ENCODE peak calls at places on chromosomes 13 and 19, in four cellular contexts. B is glutamatergic neuron, I is nephron progenitor cell, G is GM12878. S is an unnamed sample.
A peak's percentile ranks its signal among the peaks of the same experiment; 100 is the strongest.

GRCh38 chr13:110062077-110062776 is 244.7 kb downstream of the COL4A1 start:
- DNase-seq in B (no peak), I (no peak), G (no peak), S (no peak)

GRCh38 chr19:13610042-13610691 is 103.9 kb upstream of the CACNA1A start:
- DNase-seq in B (no peak), I (no peak), G (no peak), S (no peak)

GRCh38 chr19:30004403-30004802 is 62.4 kb downstream of the URI1 start:
- DNase-seq in B (no peak), I (no peak), G (no peak), S (no peak)

GRCh38 chr13:93963266-93964131 is 516.0 kb downstream of the DCT start:
- DNase-seq in B (no peak), I (no peak), G (no peak), S (no peak)

GRCh38 chr19:34474233-34474989 is 7.1 kb upstream of the WTIP start:
- DNase-seq in B (no peak), I (no peak), G (no peak), S (no peak)

GRCh38 chr19:36093687-36094086 is 17.3 kb upstream of the OVOL3 start:
- DNase-seq in B (no peak), I (no peak), G (no peak), S (no peak)

GRCh38 chr13:27281420-27281819 is 10.8 kb downstream of the RASL11A start:
- DNase-seq in B (no peak), I (no peak), G (no peak), S (no peak)

GRCh38 chr13:93777504-93777903 is 550.9 kb downstream of the GPC6 start:
- DNase-seq in B (no peak), I (no peak), G (no peak), S (no peak)

GRCh38 chr19:17671906-17672305 is 16.2 kb downstream of the UNC13A start:
- DNase-seq in B (no peak), I (no peak), G (no peak), S (no peak)

GRCh38 chr13:96650301-96650886 is 343.9 kb downstream of the OXGR1 start:
- DNase-seq in B (no peak), I (no peak), G (peak; percentile 12), S (no peak)

GRCh38 chr19:30887042-30887441 is 462.2 kb downstream of the TSHZ3 start:
- DNase-seq in B (no peak), I (no peak), G (no peak), S (no peak)

GRCh38 chr13:97224544-97225324 is 2.6 kb downstream of the MBNL2 start:
- DNase-seq in B (peak; percentile 36), I (no peak), G (no peak), S (no peak)

GRCh38 chr19:8512115-8512967 is 1.6 kb downstream of the ZNF414 start:
- DNase-seq in B (no peak), I (no peak), G (no peak), S (no peak)

GRCh38 chr19:3721131-3721899 is 13.1 kb downstream of the TJP3 start:
- DNase-seq in B (peak; percentile 97), I (peak; percentile 96), G (no peak), S (peak; percentile 90)

GRCh38 chr13:40694426-40694825 is 28.0 kb upstream of the FOXO1 start:
- DNase-seq in B (no peak), I (no peak), G (no peak), S (no peak)

GRCh38 chr13:31538067-31539042 is 201.0 kb upstream of the RXFP2 start:
- DNase-seq in B (no peak), I (no peak), G (no peak), S (no peak)

GRCh38 chr13:54366728-54367127 is 1338.1 kb downstream of the OLFM4 start:
- DNase-seq in B (no peak), I (no peak), G (no peak), S (no peak)

GRCh38 chr19:47225746-47226425 is 5.1 kb downstream of the BBC3 start:
- DNase-seq in B (peak; percentile 91), I (peak; percentile 90), G (no peak), S (peak; percentile 85)

GRCh38 chr19:15300533-15301194 is 31.7 kb downstream of the BRD4 start:
- DNase-seq in B (no peak), I (no peak), G (no peak), S (no peak)

GRCh38 chr19:3949997-3950859 is 17.4 kb downstream of the NMRK2 start:
- DNase-seq in B (peak; percentile 83), I (no peak), G (no peak), S (no peak)

GRCh38 chr13:75635621-75636338 is at the start of gene LMO7:
- DNase-seq in B (peak; percentile 43), I (peak; percentile 68), G (no peak), S (peak; percentile 40)

GRCh38 chr13:98664510-98664909 is 87.6 kb upstream of the STK24 start:
- DNase-seq in B (no peak), I (no peak), G (no peak), S (no peak)

GRCh38 chr13:45446181-45446580 is 18.6 kb upstream of the COG3 start:
- DNase-seq in B (no peak), I (no peak), G (no peak), S (no peak)

GRCh38 chr13:44268965-44269364 is 104.7 kb upstream of the SERP2 start:
- DNase-seq in B (no peak), I (no peak), G (no peak), S (no peak)

GRCh38 chr13:66210677-66211076 is 1019.5 kb downstream of the PCDH9 start:
- DNase-seq in B (no peak), I (no peak), G (no peak), S (no peak)

GRCh38 chr19:294819-295686 is 3.9 kb upstream of the PLPP2 start:
- DNase-seq in B (peak; percentile 83), I (peak; percentile 75), G (no peak), S (peak; percentile 60)

GRCh38 chr19:55519461-55520311 is 17.2 kb downstream of the SBK2 start:
- DNase-seq in B (no peak), I (no peak), G (no peak), S (no peak)

GRCh38 chr19:9348253-9348652 is 14.6 kb upstream of the ZNF177 start:
- DNase-seq in B (no peak), I (no peak), G (no peak), S (no peak)

GRCh38 chr13:110555601-110556223 is 5.8 kb downstream of the RAB20 start:
- DNase-seq in B (no peak), I (no peak), G (no peak), S (no peak)

GRCh38 chr19:6238643-6239281 is 41.0 kb downstream of the MLLT1 start:
- DNase-seq in B (peak; percentile 26), I (no peak), G (no peak), S (no peak)

GRCh38 chr19:14168259-14168972 is 32.0 kb upstream of the ASF1B start:
- DNase-seq in B (peak; percentile 59), I (no peak), G (no peak), S (no peak)

GRCh38 chr13:110233181-110233641 is 73.7 kb downstream of the COL4A1 start:
- DNase-seq in B (no peak), I (no peak), G (no peak), S (no peak)

GRCh38 chr13:21541980-21542379 is 62.0 kb downstream of the MICU2 start:
- DNase-seq in B (no peak), I (no peak), G (no peak), S (no peak)

GRCh38 chr13:112198611-112199010 is 131.7 kb downstream of the SOX1 start:
- DNase-seq in B (no peak), I (no peak), G (no peak), S (no peak)

S was measured in stimulated activated CD4-positive, alpha-beta T cell treated with anti-CD3 and anti-CD28 coated beads, Interleukin-4, amount 100 ng/mL, for 1 hour.